ENCODE peak calls at places on chromosomes 2 and 18, in six cellular contexts. A is left lung, M is K562, Y is mammary epithelial cell, N is keratinocyte, P is endodermal cell. L is an unnamed sample.

GRCh38 chr18:63520053-63520452 is 22.1 kb upstream of the SERPINB12 start:
- DNase-seq in A (no peak), M (no peak), Y (peak), N (no peak), P (no peak), L (no peak)

GRCh38 chr2:229254206-229254605 is 16.9 kb downstream of the PID1 start:
- DNase-seq in A (no peak), M (no peak), Y (no peak), N (no peak), P (no peak), L (no peak)

GRCh38 chr2:222797308-222797707 is 63.5 kb upstream of the ACSL3 start:
- DNase-seq in A (no peak), M (peak), Y (no peak), N (no peak), P (no peak), L (no peak)

GRCh38 chr18:47997338-47997780 is 66.9 kb upstream of the SMAD2 start:
- DNase-seq in A (no peak), M (peak), Y (no peak), N (no peak), P (peak), L (no peak)

GRCh38 chr2:237291138-237291792 is 122.7 kb downstream of the COL6A3 start:
- DNase-seq in A (peak), M (peak), Y (peak), N (peak), P (no peak), L (peak)

GRCh38 chr2:195779491-195779890 is 122.5 kb downstream of the SLC39A10 start:
- DNase-seq in A (no peak), M (no peak), Y (no peak), N (no peak), P (no peak), L (no peak)

GRCh38 chr2:195795879-195796278 is 138.9 kb downstream of the SLC39A10 start:
- DNase-seq in A (no peak), M (no peak), Y (no peak), N (no peak), P (no peak), L (no peak)

GRCh38 chr2:16615687-16616615 is 49.7 kb downstream of the CYRIA start:
- DNase-seq in A (no peak), M (no peak), Y (no peak), N (no peak), P (peak), L (no peak)

GRCh38 chr2:23019476-23019875 is 365.5 kb upstream of the KLHL29 start:
- DNase-seq in A (no peak), M (no peak), Y (no peak), N (no peak), P (peak), L (no peak)

GRCh38 chr2:45986509-45986908 is 310.7 kb upstream of the EPAS1 start:
- DNase-seq in A (peak), M (no peak), Y (no peak), N (no peak), P (peak), L (no peak)

GRCh38 chr2:40436093-40436475 is 15.8 kb downstream of the SLC8A1 start:
- DNase-seq in A (no peak), M (no peak), Y (no peak), N (no peak), P (no peak), L (no peak)

GRCh38 chr2:118050386-118050785 is 36.5 kb upstream of the CCDC93 start:
- DNase-seq in A (no peak), M (no peak), Y (no peak), N (no peak), P (no peak), L (no peak)

GRCh38 chr2:138979131-138979530 is 198.9 kb upstream of the NXPH2 start:
- DNase-seq in A (no peak), M (no peak), Y (no peak), N (no peak), P (no peak), L (no peak)

GRCh38 chr2:121529439-121530209 is 1.1 kb upstream of the RNU4ATAC start:
- DNase-seq in A (no peak), M (peak), Y (no peak), N (no peak), P (no peak), L (no peak)

GRCh38 chr2:28370355-28370754 is 22.3 kb upstream of the FOSL2 start:
- DNase-seq in A (no peak), M (no peak), Y (no peak), N (no peak), P (peak), L (no peak)

GRCh38 chr2:214410918-214411554 is at the start of gene VWC2L:
- DNase-seq in A (peak), M (peak), Y (peak), N (peak), P (peak), L (peak)

GRCh38 chr18:79884963-79885728 is 66.3 kb downstream of the SLC66A2 start:
- DNase-seq in A (no peak), M (no peak), Y (no peak), N (no peak), P (peak), L (no peak)

GRCh38 chr2:68733365-68733764 is 1.2 kb upstream of the ARHGAP25 start:
- DNase-seq in A (no peak), M (no peak), Y (no peak), N (no peak), P (no peak), L (no peak)

GRCh38 chr18:53906681-53907080 is 317.8 kb downstream of the MBD2 start:
- DNase-seq in A (no peak), M (no peak), Y (no peak), N (no peak), P (no peak), L (no peak)

GRCh38 chr2:47651296-47651695 is 131.6 kb upstream of the MSH6 start:
- DNase-seq in A (no peak), M (no peak), Y (no peak), N (no peak), P (no peak), L (no peak)

GRCh38 chr2:113058998-113059960 is at the start of gene IL36RN:
- DNase-seq in A (no peak), M (no peak), Y (no peak), N (no peak), P (no peak), L (no peak)

GRCh38 chr18:50096766-50097435 is 98.0 kb downstream of the MYO5B start:
- DNase-seq in A (no peak), M (no peak), Y (peak), N (no peak), P (no peak), L (no peak)

GRCh38 chr2:222805591-222806304 is 55.1 kb upstream of the ACSL3 start:
- DNase-seq in A (no peak), M (peak), Y (peak), N (peak), P (no peak), L (no peak)

GRCh38 chr2:85772019-85772745 is 18.4 kb downstream of the ATOH8 start:
- DNase-seq in A (peak), M (no peak), Y (peak), N (peak), P (peak), L (peak)

GRCh38 chr2:75464348-75464946 is 96.3 kb downstream of the EVA1A start:
- DNase-seq in A (no peak), M (peak), Y (peak), N (no peak), P (peak), L (no peak)

GRCh38 chr2:69013123-69013836 is at the start of gene ANTXR1:
- DNase-seq in A (peak), M (peak), Y (peak), N (no peak), P (peak), L (peak)

GRCh38 chr2:218406949-218407703 is 7.5 kb downstream of the CTDSP1 start:
- DNase-seq in A (peak), M (peak), Y (peak), N (no peak), P (peak), L (no peak)

GRCh38 chr2:143261986-143262784 is 133.0 kb downstream of the ARHGAP15 start:
- DNase-seq in A (peak), M (no peak), Y (no peak), N (no peak), P (no peak), L (no peak)

GRCh38 chr18:10442551-10442971 is 11.9 kb upstream of the APCDD1 start:
- DNase-seq in A (no peak), M (no peak), Y (no peak), N (no peak), P (no peak), L (no peak)

GRCh38 chr2:176653856-176654443 is 384.7 kb downstream of the MTX2 start:
- DNase-seq in A (peak), M (peak), Y (peak), N (no peak), P (peak), L (no peak)

GRCh38 chr2:158723921-158724802 is 71.0 kb upstream of the DAPL1 start:
- DNase-seq in A (no peak), M (peak), Y (peak), N (peak), P (peak), L (no peak)

GRCh38 chr2:241777167-241777685 is 604 bp downstream of the GAL3ST2 start:
- DNase-seq in A (no peak), M (no peak), Y (no peak), N (no peak), P (peak), L (peak)

GRCh38 chr2:169073972-169074751 is 4.8 kb downstream of the DHRS9 start:
- DNase-seq in A (no peak), M (no peak), Y (peak), N (no peak), P (no peak), L (no peak)

GRCh38 chr2:239245872-239246701 is 154.7 kb downstream of the HDAC4 start:
- DNase-seq in A (no peak), M (no peak), Y (peak), N (no peak), P (no peak), L (no peak)

GRCh38 chr2:204364860-204365530 is 180.3 kb upstream of the PARD3B start:
- DNase-seq in A (no peak), M (no peak), Y (no peak), N (no peak), P (no peak), L (no peak)

GRCh38 chr2:23622466-23622865 is 237.5 kb downstream of the KLHL29 start:
- DNase-seq in A (peak), M (no peak), Y (no peak), N (no peak), P (no peak), L (no peak)

GRCh38 chr2:60998628-60999545 is 18.6 kb upstream of the PEX13 start:
- DNase-seq in A (no peak), M (peak), Y (peak), N (no peak), P (peak), L (no peak)

GRCh38 chr2:167298017-167298416 is 409.7 kb downstream of the XIRP2 start:
- DNase-seq in A (no peak), M (no peak), Y (no peak), N (no peak), P (no peak), L (no peak)

GRCh38 chr2:38232454-38232853 is 144.6 kb downstream of the ATL2 start:
- DNase-seq in A (no peak), M (no peak), Y (no peak), N (no peak), P (no peak), L (no peak)

GRCh38 chr2:38230756-38231155 is 146.3 kb downstream of the ATL2 start:
- DNase-seq in A (no peak), M (no peak), Y (no peak), N (no peak), P (no peak), L (no peak)

GRCh38 chr2:38228753-38229152 is 148.3 kb downstream of the ATL2 start:
- DNase-seq in A (no peak), M (no peak), Y (no peak), N (no peak), P (no peak), L (no peak)

GRCh38 chr2:38237311-38237710 is 139.8 kb downstream of the ATL2 start:
- DNase-seq in A (no peak), M (no peak), Y (no peak), N (no peak), P (no peak), L (no peak)

DNA sequence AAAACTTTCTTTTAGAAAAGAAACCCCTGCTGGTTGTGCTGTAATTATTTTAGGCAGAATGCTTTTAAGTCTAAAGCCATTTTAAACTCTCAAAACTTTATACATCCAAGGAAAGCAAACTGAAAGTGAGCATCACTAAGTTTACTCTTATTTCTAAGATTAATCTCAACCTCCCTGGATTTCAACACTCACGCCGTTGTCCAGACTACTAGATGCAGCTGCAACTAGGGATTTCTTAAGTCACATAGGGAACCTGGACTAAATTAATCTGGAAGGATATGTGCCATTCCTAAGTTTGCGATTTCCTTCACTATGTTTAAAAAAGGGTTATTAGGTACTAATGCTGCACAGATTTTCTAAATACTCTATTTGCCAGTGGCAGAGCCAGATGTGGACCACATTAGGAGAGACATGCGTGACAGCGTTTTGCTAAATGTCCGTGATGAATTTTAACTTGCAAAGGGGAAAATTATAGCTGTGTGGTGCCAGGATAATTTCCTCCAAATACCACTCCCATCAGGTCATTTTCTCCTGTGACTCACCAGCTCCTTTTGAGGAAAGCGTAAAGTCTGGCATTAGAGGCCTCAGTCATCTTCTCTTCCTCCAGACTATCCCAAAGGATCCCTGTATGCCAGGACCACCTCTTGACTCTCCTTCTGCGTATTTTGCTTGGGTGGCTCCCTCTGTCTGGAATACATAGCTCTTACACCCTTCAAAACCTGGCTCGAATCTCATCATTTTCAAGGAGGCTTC is 143.7 kb downstream of the ATL2 start:
- DNase-seq in A (no peak), M (no peak), Y (no peak), N (no peak), P (no peak), L (no peak)
- TF ChIP-seq CTCF in A (no peak), M (no peak), Y (no peak), N (no peak), P (peak), L (no peak)

GRCh38 chr2:219739061-219739460 is 111.6 kb downstream of the SLC4A3 start:
- DNase-seq in A (no peak), M (no peak), Y (no peak), N (no peak), P (no peak), L (no peak)

GRCh38 chr2:219739866-219740440 is 112.5 kb downstream of the SLC4A3 start:
- DNase-seq in A (no peak), M (no peak), Y (no peak), N (no peak), P (no peak), L (no peak)

GRCh38 chr2:219733746-219734145 is 106.3 kb downstream of the SLC4A3 start:
- DNase-seq in A (no peak), M (no peak), Y (no peak), N (no peak), P (peak), L (no peak)

GRCh38 chr2:219736196-219736595 is 108.8 kb downstream of the SLC4A3 start:
- DNase-seq in A (no peak), M (peak), Y (peak), N (no peak), P (peak), L (no peak)

GRCh38 chr2:219737270-219737691 is 109.9 kb downstream of the SLC4A3 start:
- DNase-seq in A (no peak), M (no peak), Y (peak), N (no peak), P (peak), L (no peak)
- TF ChIP-seq CTCF in A (no peak), M (peak), Y (peak), N (peak), P (peak), L (peak)

GRCh38 chr2:120026890-120027289 is 14.0 kb downstream of the EPB41L5 start:
- DNase-seq in A (no peak), M (no peak), Y (no peak), N (no peak), P (no peak), L (no peak)
- TF ChIP-seq CTCF in A (no peak), M (no peak), Y (no peak), N (peak), P (peak), L (peak)

DNA sequence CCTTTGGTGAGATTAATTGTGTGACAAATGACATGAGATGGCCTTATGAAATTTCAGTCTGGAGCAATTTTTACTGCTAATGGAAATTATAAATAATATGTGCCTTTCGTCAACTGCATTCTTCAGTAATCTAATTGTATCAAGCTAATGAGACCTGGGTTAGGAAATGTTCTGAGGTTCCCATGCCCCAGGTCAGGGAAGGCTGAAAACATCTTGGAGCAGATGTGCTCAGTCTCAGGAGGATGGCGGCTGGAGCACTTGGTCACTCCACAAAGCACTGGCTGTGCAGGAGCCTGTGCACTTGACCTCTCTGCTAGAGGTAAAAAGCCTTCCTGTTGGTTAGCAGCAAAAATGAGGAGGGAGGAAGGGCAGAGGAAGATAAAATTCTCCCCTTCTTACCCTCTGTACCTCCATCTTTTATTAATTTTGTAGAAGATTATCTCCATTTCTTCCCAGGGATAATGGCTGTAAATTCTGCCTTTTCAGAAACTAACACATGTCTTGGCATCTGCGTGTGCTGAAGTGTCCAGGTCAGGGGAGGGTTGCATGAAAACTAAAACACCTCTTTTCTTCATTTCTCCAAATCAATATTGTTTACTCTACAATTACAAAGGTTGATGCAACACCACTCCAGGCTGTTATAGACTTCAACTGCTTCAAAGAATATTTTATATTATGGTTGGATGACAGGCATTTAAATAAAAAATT is 1606.4 kb upstream of the ACVR2A start:
- DNase-seq in A (no peak), M (no peak), Y (no peak), N (no peak), P (no peak), L (no peak)
- TF ChIP-seq CTCF in A (no peak), M (no peak), Y (no peak), N (no peak), P (no peak), L (no peak)

GRCh38 chr2:207008105-207008990 is 69.0 kb downstream of the CPO start:
- DNase-seq in A (no peak), M (no peak), Y (no peak), N (peak), P (peak), L (no peak)
- TF ChIP-seq CTCF in A (no peak), M (no peak), Y (peak), N (peak), P (peak), L (peak)

GRCh38 chr2:84257871-84258270 is 201.2 kb downstream of the SUCLG1 start:
- DNase-seq in A (no peak), M (no peak), Y (peak), N (no peak), P (peak), L (no peak)
- TF ChIP-seq CTCF in A (no peak), M (no peak), Y (peak), N (peak), P (peak), L (peak)

GRCh38 chr2:98355881-98356280 is 9.6 kb downstream of the CNGA3 start:
- DNase-seq in A (no peak), M (no peak), Y (no peak), N (no peak), P (no peak), L (no peak)

GRCh38 chr2:98357856-98358255 is 11.6 kb downstream of the CNGA3 start:
- DNase-seq in A (no peak), M (no peak), Y (no peak), N (no peak), P (peak), L (no peak)

GRCh38 chr2:98356729-98357128 is 10.5 kb downstream of the CNGA3 start:
- DNase-seq in A (no peak), M (no peak), Y (no peak), N (no peak), P (no peak), L (no peak)

GRCh38 chr2:98359986-98360385 is 13.7 kb downstream of the CNGA3 start:
- DNase-seq in A (no peak), M (no peak), Y (peak), N (no peak), P (no peak), L (no peak)
- TF ChIP-seq CTCF in A (no peak), M (no peak), Y (no peak), N (no peak), P (no peak), L (no peak)

DNA sequence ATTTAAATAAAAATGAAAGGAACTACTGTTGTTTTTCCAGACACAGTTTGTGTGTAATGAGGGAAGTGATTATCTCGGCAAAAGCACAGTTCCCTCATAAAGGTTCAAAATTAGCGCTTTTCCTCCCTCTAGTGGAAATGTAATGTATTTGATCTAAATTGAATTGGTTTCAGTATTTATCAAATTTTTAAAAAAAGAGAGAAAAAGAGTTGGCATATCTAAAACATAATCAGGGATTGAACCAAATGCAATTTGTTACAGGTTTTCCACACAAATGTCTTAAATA is 37.5 kb downstream of the CMPK2 start:
- DNase-seq in A (no peak), M (no peak), Y (no peak), N (no peak), P (no peak), L (no peak)
- TF ChIP-seq CTCF in A (peak), M (no peak), Y (peak), N (peak), P (peak), L (peak)

L was measured in type B pancreatic cell.